ENCODE peak calls at places on chromosome 16, in nine cellular contexts. A, K, N, O, D, I, S, Q and E are unnamed samples.

GRCh38 chr16:22674832-22675191 is 139.2 kb upstream of the HS3ST2 start:
- DNase-seq in A (no peak), K (no peak), N (no peak), O (no peak), D (no peak), I (no peak), S (no peak), Q (no peak), E (no peak)

GRCh38 chr16:11401161-11402050 is 56.1 kb downstream of the RMI2 start:
- DNase-seq in A (no peak), K (no peak), N (peak; percentile 50), O (no peak), D (peak; percentile 71), I (no peak), S (no peak), Q (no peak), E (no peak)

GRCh38 chr16:16183562-16183961 is 39.7 kb downstream of the ABCC6 start:
- DNase-seq in A (no peak), K (peak; percentile 41), N (no peak), O (no peak), D (no peak), I (no peak), S (no peak), Q (no peak), E (no peak)

GRCh38 chr16:72021043-72021442 is 12.5 kb downstream of the DHODH start:
- DNase-seq in A (no peak), K (peak; percentile 65), N (no peak), O (peak; percentile 21), D (no peak), I (no peak), S (no peak), Q (no peak), E (no peak)

GRCh38 chr16:20385844-20386832 is 18.4 kb downstream of the PDILT start:
- DNase-seq in A (peak; percentile 35), K (peak; percentile 69), N (peak; percentile 66), O (peak; percentile 69), D (peak; percentile 65), I (peak; percentile 39), S (peak; percentile 67), Q (no peak), E (peak; percentile 54)

GRCh38 chr16:55672471-55672870 is 16.7 kb downstream of the SLC6A2 start:
- DNase-seq in A (no peak), K (no peak), N (no peak), O (no peak), D (no peak), I (peak; percentile 5), S (no peak), Q (no peak), E (no peak)

GRCh38 chr16:27838536-27839175 is 224.9 kb downstream of the GSG1L start:
- DNase-seq in A (no peak), K (no peak), N (no peak), O (no peak), D (peak; percentile 31), I (no peak), S (no peak), Q (no peak), E (no peak)

GRCh38 chr16:89845417-89845816 is 17.1 kb downstream of the SPIRE2 start:
- DNase-seq in A (no peak), K (no peak), N (no peak), O (no peak), D (no peak), I (no peak), S (no peak), Q (no peak), E (no peak)

GRCh38 chr16:28534542-28535373 is 4.0 kb downstream of the NUPR1 start:
- DNase-seq in A (no peak), K (no peak), N (no peak), O (no peak), D (no peak), I (peak; percentile 73), S (no peak), Q (no peak), E (no peak)

GRCh38 chr16:20911361-20911760 is 10.8 kb downstream of the LYRM1 start:
- DNase-seq in A (no peak), K (no peak), N (peak; percentile 69), O (no peak), D (peak; percentile 14), I (peak; percentile 37), S (no peak), Q (no peak), E (no peak)

GRCh38 chr16:65745-66144 is 6.7 kb downstream of the RHBDF1 start:
- DNase-seq in A (peak; percentile 21), K (peak; percentile 87), N (peak; percentile 74), O (peak; percentile 89), D (peak; percentile 89), I (peak; percentile 71), S (peak; percentile 56), Q (no peak), E (peak; percentile 84)

DNA sequence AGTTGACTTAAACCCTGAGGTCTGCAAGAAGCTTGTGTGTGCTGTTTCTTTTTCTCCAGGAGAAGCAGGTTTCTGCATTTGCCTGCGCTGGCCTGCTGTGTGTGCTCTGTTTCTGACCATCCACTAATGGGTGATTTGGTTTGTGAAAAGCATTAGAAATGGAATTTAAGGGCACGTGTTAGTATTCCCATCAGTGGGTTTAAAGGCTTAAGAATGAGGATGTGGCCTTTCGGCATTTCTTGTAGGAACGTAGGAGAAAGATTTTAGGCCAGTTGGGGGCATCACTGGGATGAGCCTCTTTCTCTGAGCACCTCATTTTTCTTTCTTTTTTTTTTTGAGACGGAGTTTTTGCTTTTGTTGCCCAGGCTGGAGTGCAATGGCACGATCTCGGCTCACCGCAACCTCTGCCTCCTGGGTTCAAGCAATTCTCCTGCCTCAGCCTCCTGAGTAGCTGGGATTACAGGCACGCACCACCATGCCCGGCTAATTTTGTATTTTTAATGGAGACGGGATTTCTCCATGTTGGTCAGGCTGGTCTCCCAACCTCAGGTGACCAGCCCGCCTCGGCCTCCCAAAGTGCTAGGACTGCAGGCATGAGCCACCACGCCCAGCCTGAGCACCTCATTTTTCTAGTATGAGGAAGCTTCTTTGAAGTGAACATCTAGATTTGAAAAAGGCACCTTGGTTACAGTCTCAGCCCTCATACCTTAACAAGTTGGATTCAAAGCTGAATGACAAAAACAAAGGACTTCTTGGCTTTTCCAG is 110.3 kb downstream of the BANP start:
- DNase-seq in A (no peak), K (peak; percentile 1), N (no peak), O (no peak), D (no peak), I (no peak), S (no peak), Q (no peak), E (no peak)
- H3K4me1 ChIP-seq in A (no peaks in the 10 kb centered on the region), K (peaks cover 22% of the 10 kb centered on the region), N (no peaks in the 10 kb centered on the region), O (no peaks in the 10 kb centered on the region), D (no peaks in the 10 kb centered on the region), I (peaks cover 28% of the 10 kb centered on the region), S (no peaks in the 10 kb centered on the region), Q (no peaks in the 10 kb centered on the region), E (no peaks in the 10 kb centered on the region)

DNA sequence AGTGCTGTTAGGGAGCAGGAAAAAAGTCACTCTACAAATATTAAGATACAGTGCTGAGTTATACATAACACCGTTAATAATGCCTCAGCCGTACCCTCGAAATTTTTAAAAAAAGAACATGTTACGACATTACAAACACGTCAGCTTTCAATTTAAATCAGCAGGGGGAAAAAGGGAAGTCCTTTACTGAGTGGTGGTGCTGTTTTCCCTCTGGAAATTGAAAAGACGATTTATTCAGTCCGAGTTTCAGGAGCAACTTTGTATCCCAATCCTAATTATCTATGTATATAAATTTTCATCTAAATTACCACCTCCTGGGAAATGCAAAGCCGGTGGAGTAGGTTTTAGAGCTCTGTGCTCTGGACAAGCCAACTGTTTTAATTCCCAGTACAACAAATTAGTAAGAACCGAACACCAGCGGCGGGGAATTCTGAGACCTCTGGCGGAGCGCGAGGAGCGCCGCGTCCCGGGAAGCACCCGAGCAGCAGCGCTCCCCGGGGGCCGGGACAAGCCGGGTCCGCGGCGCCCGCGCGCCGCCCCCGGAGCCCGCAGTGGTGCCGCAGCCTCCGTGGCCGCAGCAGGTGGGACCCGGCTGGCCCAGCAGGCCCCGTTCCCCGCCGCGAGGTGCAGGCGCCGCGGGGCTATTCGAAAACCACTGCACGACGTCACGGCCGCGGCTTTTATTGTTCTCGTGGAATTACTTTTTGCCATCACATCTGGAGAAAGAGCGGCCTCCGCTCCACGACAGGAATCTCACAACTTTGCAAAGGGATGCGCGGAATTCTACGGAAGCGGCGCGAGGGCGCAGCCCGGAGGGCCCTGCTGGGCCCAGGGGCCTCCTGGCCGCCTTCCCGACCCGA is 1.0 kb downstream of the NETO2 start:
- DNase-seq in A (no peak), K (peak; percentile 68), N (peak; percentile 18), O (peak; percentile 59), D (no peak), I (peak; percentile 60), S (no peak), Q (no peak), E (no peak)
- H3K4me2 ChIP-seq in A (peak overlapping the region; percentile 69), K (peak overlapping the region; percentile 93), N (peak overlapping the region; percentile 85), O (peak overlapping the region; percentile 86), D (peak overlapping the region; percentile 92), I (peak overlapping the region; percentile 84), S (peak overlapping the region; percentile 91), Q (peak overlapping the region; percentile 92), E (no peak overlapping the region)

GRCh38 chr16:4314532-4315184 is 1.2 kb upstream of the GLIS2 start:
- DNase-seq in A (peak; percentile 70), K (peak; percentile 55), N (peak; percentile 39), O (no peak), D (no peak), I (peak; percentile 52), S (no peak), Q (no peak), E (no peak)
- TF ChIP-seq EZH2 in A (no peak), K (peak; percentile 62), N (no peak), O (no peak), D (no peak), I (no peak), S (peak; percentile 100), Q (no peak), E (peak; percentile 91)

GRCh38 chr16:82046541-82046940 is 11.5 kb downstream of the HSD17B2 start:
- DNase-seq in A (no peak), K (no peak), N (no peak), O (no peak), D (no peak), I (no peak), S (no peak), Q (no peak), E (no peak)

GRCh38 chr16:82049484-82049883 is 14.4 kb downstream of the HSD17B2 start:
- DNase-seq in A (no peak), K (no peak), N (no peak), O (no peak), D (no peak), I (no peak), S (no peak), Q (no peak), E (no peak)

GRCh38 chr16:82047374-82047773 is 12.3 kb downstream of the HSD17B2 start:
- DNase-seq in A (no peak), K (no peak), N (no peak), O (no peak), D (no peak), I (no peak), S (no peak), Q (no peak), E (no peak)

GRCh38 chr16:82046941-82047340 is 11.9 kb downstream of the HSD17B2 start:
- DNase-seq in A (no peak), K (no peak), N (no peak), O (no peak), D (no peak), I (no peak), S (no peak), Q (no peak), E (no peak)

GRCh38 chr16:82047787-82048186 is 12.7 kb downstream of the HSD17B2 start:
- DNase-seq in A (no peak), K (no peak), N (no peak), O (no peak), D (no peak), I (no peak), S (no peak), Q (no peak), E (no peak)
- H3K4me1 ChIP-seq in A (no peaks in the 10 kb centered on the region), K (peaks cover 38% of the 10 kb centered on the region), N (no peaks in the 10 kb centered on the region), O (no peaks in the 10 kb centered on the region), D (no peaks in the 10 kb centered on the region), I (peaks cover 10% of the 10 kb centered on the region), S (peaks cover 94% of the 10 kb centered on the region), Q (no peaks in the 10 kb centered on the region), E (no peaks in the 10 kb centered on the region)